ENCODE peak calls at places on chromosomes 4 and X, in seven cellular contexts. U, M, W, B, H, E and K are unnamed samples.

GRCh38 chr4:123092603-123093002 is 170.2 kb upstream of the NUDT6 start:
- DNase-seq in U (no peak), M (no peak), W (no peak), B (no peak), H (no peak), E (no peak), K (no peak)

GRCh38 chr4:54784188-54784671 is 126.5 kb downstream of the KIT start:
- DNase-seq in U (peak; percentile 76), M (no peak), W (no peak), B (no peak), H (no peak), E (no peak), K (peak; percentile 94)

GRCh38 chr4:38062088-38062893 is 102.1 kb downstream of the PTTG2 start:
- DNase-seq in U (no peak), M (peak; percentile 79), W (peak; percentile 75), B (peak; percentile 71), H (peak; percentile 67), E (peak; percentile 5), K (peak; percentile 86)

GRCh38 chr4:2402453-2402852 is 16.0 kb downstream of the ZFYVE28 start:
- DNase-seq in U (no peak), M (no peak), W (peak; percentile 36), B (no peak), H (no peak), E (no peak), K (no peak)

GRCh38 chr4:101232074-101232776 is 115.1 kb downstream of the PPP3CA start:
- DNase-seq in U (peak; percentile 10), M (no peak), W (no peak), B (no peak), H (no peak), E (no peak), K (peak; percentile 83)

GRCh38 chr4:99273704-99274103 is 17.1 kb downstream of the ADH1A start:
- DNase-seq in U (no peak), M (no peak), W (no peak), B (no peak), H (no peak), E (no peak), K (no peak)

GRCh38 chr4:57442834-57443291 is 332.7 kb upstream of the IGFBP7 start:
- DNase-seq in U (no peak), M (peak; percentile 73), W (no peak), B (peak; percentile 87), H (no peak), E (no peak), K (peak; percentile 40)

GRCh38 chr4:98778206-98778605 is 119.8 kb upstream of the TSPAN5 start:
- DNase-seq in U (no peak), M (no peak), W (no peak), B (no peak), H (no peak), E (no peak), K (no peak)

GRCh38 chr4:55181606-55182005 is 56.2 kb upstream of the KDR start:
- DNase-seq in U (no peak), M (no peak), W (no peak), B (no peak), H (no peak), E (no peak), K (peak; percentile 62)

GRCh38 chr4:182837831-182838230 is 79.4 kb downstream of the DCTD start:
- DNase-seq in U (no peak), M (no peak), W (no peak), B (no peak), H (no peak), E (no peak), K (no peak)

GRCh38 chr4:84237008-84237407 is 262.1 kb downstream of the NKX6-1 start:
- DNase-seq in U (no peak), M (no peak), W (no peak), B (no peak), H (no peak), E (no peak), K (no peak)

GRCh38 chrX:106959897-106960296 is 39.7 kb downstream of the CLDN2 start:
- DNase-seq in U (no peak), M (no peak), W (no peak), B (peak; percentile 24), H (no peak), E (no peak), K (peak; percentile 52)

GRCh38 chr4:155785828-155786227 is 27.0 kb downstream of the GUCY1B1 start:
- DNase-seq in U (no peak), M (no peak), W (no peak), B (no peak), H (no peak), E (no peak), K (no peak)

GRCh38 chr4:138775485-138775884 is 240.1 kb upstream of the NOCT start:
- DNase-seq in U (no peak), M (no peak), W (no peak), B (no peak), H (no peak), E (no peak), K (no peak)

GRCh38 chr4:153261922-153262321 is 57.7 kb downstream of the TRIM2 start:
- DNase-seq in U (no peak), M (no peak), W (no peak), B (no peak), H (no peak), E (no peak), K (no peak)

GRCh38 chr4:11633435-11633834 is 204.7 kb upstream of the HS3ST1 start:
- DNase-seq in U (no peak), M (no peak), W (no peak), B (no peak), H (no peak), E (no peak), K (no peak)

GRCh38 chrX:19869195-19869594 is 18.2 kb downstream of the SH3KBP1 start:
- DNase-seq in U (no peak), M (no peak), W (no peak), B (no peak), H (no peak), E (no peak), K (no peak)

GRCh38 chrX:110667706-110668105 is 127.9 kb downstream of the CHRDL1 start:
- DNase-seq in U (no peak), M (peak; percentile 31), W (no peak), B (no peak), H (no peak), E (no peak), K (peak; percentile 64)

GRCh38 chr4:120156115-120156718 is 89.6 kb upstream of the MAD2L1 start:
- DNase-seq in U (no peak), M (peak; percentile 52), W (peak; percentile 61), B (peak; percentile 56), H (peak; percentile 19), E (no peak), K (peak; percentile 71)

GRCh38 chrX:19034025-19034424 is 50.1 kb upstream of the PHKA2 start:
- DNase-seq in U (no peak), M (no peak), W (no peak), B (no peak), H (no peak), E (no peak), K (no peak)

GRCh38 chr4:105619193-105619931 is 66.9 kb downstream of the ARHGEF38 start:
- DNase-seq in U (no peak), M (no peak), W (no peak), B (no peak), H (no peak), E (no peak), K (peak; percentile 25)

GRCh38 chr4:137660211-137660610 is 127.9 kb upstream of the PCDH18 start:
- DNase-seq in U (no peak), M (no peak), W (no peak), B (no peak), H (no peak), E (no peak), K (no peak)

GRCh38 chr4:48949518-48950207 is 36.4 kb upstream of the CWH43 start:
- DNase-seq in U (no peak), M (no peak), W (no peak), B (no peak), H (no peak), E (no peak), K (no peak)

GRCh38 chrX:10032147-10032546 is 65.0 kb downstream of the CLDN34 start:
- DNase-seq in U (no peak), M (no peak), W (no peak), B (no peak), H (no peak), E (no peak), K (no peak)

GRCh38 chr4:67685532-67685859 is 15.5 kb downstream of the UBA6 start:
- DNase-seq in U (no peak), M (no peak), W (no peak), B (no peak), H (no peak), E (no peak), K (no peak)

GRCh38 chrX:64975989-64976672 is at the start of gene ZC4H2:
- DNase-seq in U (peak; percentile 16), M (peak; percentile 59), W (peak; percentile 75), B (peak; percentile 69), H (peak; percentile 46), E (peak; percentile 1), K (peak; percentile 78)

GRCh38 chr4:94758700-94759399 is 1.1 kb downstream of the BMPR1B start:
- DNase-seq in U (no peak), M (peak; percentile 22), W (no peak), B (no peak), H (no peak), E (no peak), K (no peak)

GRCh38 chrX:153380691-153381090 is 20.5 kb downstream of the PNMA6E start:
- DNase-seq in U (no peak), M (peak; percentile 9), W (no peak), B (no peak), H (no peak), E (no peak), K (no peak)

GRCh38 chr4:178665916-178666315 is 1223.7 kb upstream of the AGA start:
- DNase-seq in U (no peak), M (no peak), W (no peak), B (no peak), H (no peak), E (no peak), K (no peak)

GRCh38 chr4:41976775-41977516 is 4.6 kb upstream of the DCAF4L1 start:
- DNase-seq in U (no peak), M (no peak), W (no peak), B (no peak), H (no peak), E (no peak), K (no peak)